ENCODE peak calls at places on chromosome 16, in eight cellular contexts. P is stimulated activated effector memory CD8-positive, alpha-beta T cell treated with anti-CD3 and anti-CD28 coated beads, Interleukin-12 subunit alpha, Interleukin-12 subunit beta, amount 100 ng/mL, for 72 hours; L is ACHN; U is activated CD8-positive, alpha-beta T cell treated with anti-CD3 and anti-CD28 coated beads, Interleukin-2, amount 10 ng/mL, durations not matched to agents 7 days and 5 days; W is stimulated activated CD4-positive, alpha-beta T cell treated with anti-CD3 and anti-CD28 coated beads, Interleukin-1b, Interleukin-23, amount 100 ng/mL, for 1 hour; M is RCC 7860; N is GM23338; Y is neural crest cell. J is an unnamed sample.

GRCh38 chr16:88007321-88007731 is 56.1 kb downstream of the BANP start:
- DNase-seq in P (no peak), L (no peak), U (no peak), W (no peak), M (no peak), N (no peak), Y (no peak), J (no peak)

GRCh38 chr16:11087691-11088431 is 143.5 kb downstream of the CLEC16A start:
- DNase-seq in P (no peak), L (no peak), U (peak), W (no peak), M (no peak), N (peak), Y (no peak), J (no peak)

GRCh38 chr16:22183901-22184614 is 21.8 kb downstream of the SDR42E2 start:
- DNase-seq in P (no peak), L (no peak), U (no peak), W (no peak), M (no peak), N (peak), Y (no peak), J (no peak)

GRCh38 chr16:12976936-12977335 is 75.5 kb downstream of the SHISA9 start:
- DNase-seq in P (no peak), L (peak), U (no peak), W (no peak), M (peak), N (no peak), Y (no peak), J (no peak)

GRCh38 chr16:83456934-83457333 is 350.8 kb upstream of the HSBP1 start:
- DNase-seq in P (no peak), L (no peak), U (no peak), W (no peak), M (no peak), N (no peak), Y (no peak), J (no peak)

GRCh38 chr16:11576427-11577289 is 10.1 kb downstream of the LITAF start:
- DNase-seq in P (no peak), L (no peak), U (no peak), W (no peak), M (no peak), N (no peak), Y (no peak), J (no peak)

GRCh38 chr16:67150058-67150832 is 553 bp downstream of the B3GNT9 start:
- DNase-seq in P (no peak), L (no peak), U (peak), W (no peak), M (no peak), N (peak), Y (peak), J (peak)

GRCh38 chr16:53056528-53056881 is 1.7 kb downstream of the CHD9 start:
- DNase-seq in P (no peak), L (no peak), U (no peak), W (no peak), M (no peak), N (no peak), Y (no peak), J (no peak)

GRCh38 chr16:85426806-85427205 is 186.3 kb upstream of the GSE1 start:
- DNase-seq in P (no peak), L (no peak), U (no peak), W (no peak), M (no peak), N (no peak), Y (no peak), J (no peak)

GRCh38 chr16:68492501-68493411 is 44.4 kb upstream of the SMPD3 start:
- DNase-seq in P (no peak), L (no peak), U (no peak), W (no peak), M (no peak), N (no peak), Y (no peak), J (no peak)

GRCh38 chr16:56349711-56350161 is 75.6 kb downstream of the AMFR start:
- DNase-seq in P (no peak), L (no peak), U (no peak), W (no peak), M (no peak), N (no peak), Y (no peak), J (no peak)

GRCh38 chr16:56365552-56365951 is 59.8 kb downstream of the AMFR start:
- DNase-seq in P (no peak), L (no peak), U (no peak), W (no peak), M (no peak), N (no peak), Y (no peak), J (no peak)

GRCh38 chr16:53775821-53776431 is 72.0 kb downstream of the FTO start:
- DNase-seq in P (no peak), L (peak), U (no peak), W (no peak), M (peak), N (peak), Y (no peak), J (no peak)

GRCh38 chr16:60199154-60199553 is 1465.0 kb upstream of the GOT2 start:
- DNase-seq in P (no peak), L (no peak), U (no peak), W (no peak), M (no peak), N (no peak), Y (no peak), J (no peak)

GRCh38 chr16:87041286-87041685 is 275.9 kb downstream of the C16orf95 start:
- DNase-seq in P (no peak), L (no peak), U (no peak), W (no peak), M (no peak), N (no peak), Y (no peak), J (no peak)

GRCh38 chr16:68420366-68420765 is 27.9 kb downstream of the SMPD3 start:
- DNase-seq in P (no peak), L (no peak), U (no peak), W (no peak), M (no peak), N (no peak), Y (no peak), J (no peak)

GRCh38 chr16:85002643-85003042 is 8.7 kb downstream of the ZDHHC7 start:
- DNase-seq in P (no peak), L (peak), U (peak), W (no peak), M (peak), N (no peak), Y (no peak), J (peak)

GRCh38 chr16:87490091-87490798 is 2.6 kb downstream of the ZCCHC14 start:
- DNase-seq in P (no peak), L (no peak), U (peak), W (no peak), M (no peak), N (no peak), Y (no peak), J (no peak)

GRCh38 chr16:1362807-1363206 is 11.1 kb downstream of the GNPTG start:
- DNase-seq in P (no peak), L (no peak), U (no peak), W (no peak), M (no peak), N (no peak), Y (no peak), J (no peak)

GRCh38 chr16:54284319-54284930 is 2.2 kb downstream of the IRX3 start:
- DNase-seq in P (no peak), L (peak), U (no peak), W (no peak), M (no peak), N (peak), Y (no peak), J (peak)

J was measured in retina.